ENCODE peak calls at places on chromosomes 1 and 21, in nine cellular contexts. C, J, V, H, Q, S, A, W and B are unnamed samples.

GRCh38 chr1:221776495-221777413 is 34.9 kb upstream of the DUSP10 start:
- DNase-seq in V (no peak), J (no peak), S (no peak), W (no peak), Q (no peak), H (no peak), A (no peak), C (no peak), B (no peak)

GRCh38 chr1:109762821-109763645 is 690 bp downstream of the EPS8L3 start:
- DNase-seq in Q (no peak), A (peak; percentile 68), C (no peak), W (no peak), V (no peak), H (peak; percentile 5), S (no peak), J (peak; percentile 45), B (no peak)

GRCh38 chr1:205676597-205676996 is 3.7 kb downstream of the SLC45A3 start:
- DNase-seq in W (no peak), J (no peak), H (no peak), V (peak; percentile 85), C (no peak), Q (no peak), A (no peak), S (no peak), B (peak; percentile 96)

GRCh38 chr1:214566158-214567104 is 15.0 kb upstream of the PTPN14 start:
- DNase-seq in J (no peak), W (no peak), Q (no peak), A (peak; percentile 75), H (no peak), S (peak; percentile 61), V (no peak), C (no peak), B (no peak)

GRCh38 chr1:8903410-8903809 is 24.9 kb upstream of the ENO1 start:
- DNase-seq in V (no peak), A (peak; percentile 17), C (no peak), H (no peak), J (no peak), Q (no peak), W (no peak), S (peak; percentile 63), B (no peak)

GRCh38 chr1:74729741-74730478 is 2.9 kb downstream of the CRYZ start:
- DNase-seq in S (peak; percentile 10), W (no peak), Q (no peak), A (peak; percentile 39), C (no peak), J (no peak), V (no peak), H (no peak), B (no peak)

GRCh38 chr1:184469391-184469790 is 82.6 kb downstream of the C1orf21 start:
- DNase-seq in S (no peak), C (no peak), Q (no peak), W (no peak), V (no peak), J (no peak), H (no peak), A (no peak), B (no peak)

GRCh38 chr1:223411309-223411708 is 18.1 kb downstream of the CCDC185 start:
- DNase-seq in H (no peak), V (no peak), J (no peak), W (no peak), C (no peak), A (peak; percentile 83), S (no peak), Q (no peak), B (no peak)

GRCh38 chr1:226034482-226034881 is 28.0 kb upstream of the H3-3A start:
- DNase-seq in V (peak; percentile 59), A (peak; percentile 100), W (peak; percentile 54), H (peak; percentile 14), J (peak; percentile 85), Q (no peak), S (no peak), C (no peak), B (peak; percentile 78)

GRCh38 chr1:163082971-163083370 is 13.8 kb downstream of the RGS4 start:
- DNase-seq in A (no peak), J (no peak), V (no peak), Q (no peak), W (no peak), C (no peak), S (no peak), H (no peak), B (no peak)

GRCh38 chr1:3014443-3015268 is 6.6 kb upstream of the ACTRT2 start:
- DNase-seq in C (no peak), W (peak; percentile 3), Q (no peak), V (no peak), H (no peak), A (no peak), J (peak; percentile 55), S (no peak), B (no peak)

GRCh38 chr21:44708866-44709425 is 2.4 kb downstream of the TSPEAR start:
- DNase-seq in Q (no peak), V (no peak), A (no peak), J (peak; percentile 53), H (no peak), S (no peak), C (no peak), W (no peak), B (no peak)

GRCh38 chr1:64505232-64505943 is 35.5 kb downstream of the CACHD1 start:
- DNase-seq in H (peak; percentile 56), A (no peak), J (peak; percentile 78), Q (peak; percentile 78), S (peak; percentile 83), C (no peak), V (no peak), W (no peak), B (no peak)

GRCh38 chr21:46229923-46230260 is 1.3 kb upstream of the LSS start:
- DNase-seq in W (no peak), H (no peak), V (no peak), Q (no peak), S (no peak), J (no peak), A (no peak), C (no peak), B (no peak)

GRCh38 chr21:32475162-32475812 is 62.8 kb downstream of the EVA1C start:
- DNase-seq in Q (no peak), J (no peak), C (no peak), H (no peak), A (peak; percentile 87), S (no peak), V (no peak), W (no peak), B (no peak)

GRCh38 chr1:35925741-35926140 is 5.2 kb upstream of the AGO3 start:
- DNase-seq in Q (no peak), S (no peak), V (no peak), J (no peak), A (peak; percentile 96), W (no peak), C (no peak), H (peak; percentile 6), B (no peak)

GRCh38 chr1:55750020-55750995 is 535.1 kb upstream of the USP24 start:
- DNase-seq in H (no peak), J (no peak), S (no peak), C (no peak), A (no peak), W (no peak), V (no peak), Q (peak; percentile 8), B (no peak)

GRCh38 chr1:115677172-115677542 is 35.4 kb downstream of the VANGL1 start:
- DNase-seq in J (no peak), S (no peak), A (no peak), C (no peak), H (no peak), Q (no peak), V (no peak), W (no peak), B (no peak)

GRCh38 chr21:42216726-42217572 is 2.0 kb upstream of the ABCG1 start:
- DNase-seq in Q (no peak), W (no peak), A (no peak), J (no peak), C (no peak), H (no peak), S (no peak), V (no peak), B (no peak)

GRCh38 chr1:209045326-209046057 is 538.0 kb upstream of the CAMK1G start:
- DNase-seq in H (no peak), S (no peak), W (no peak), J (no peak), Q (no peak), V (no peak), C (no peak), A (no peak), B (no peak)

GRCh38 chr1:66563094-66563800 is 29.3 kb downstream of the SGIP1 start:
- DNase-seq in J (no peak), C (no peak), Q (no peak), H (no peak), S (no peak), W (no peak), V (no peak), A (peak; percentile 85), B (no peak)

GRCh38 chr1:58883888-58884482 is 100.1 kb upstream of the JUN start:
- DNase-seq in V (no peak), H (no peak), Q (no peak), C (no peak), W (no peak), J (no peak), A (no peak), S (no peak), B (no peak)

GRCh38 chr1:61403863-61404615 is 320.9 kb downstream of the TM2D1 start:
- DNase-seq in V (no peak), H (no peak), Q (no peak), C (no peak), S (no peak), A (peak; percentile 62), W (no peak), J (no peak), B (no peak)

GRCh38 chr1:15741183-15741850 is 982 bp upstream of the TMEM82 start:
- DNase-seq in C (peak; percentile 85), S (peak; percentile 88), Q (peak; percentile 75), W (peak; percentile 86), A (peak; percentile 58), V (peak; percentile 42), J (peak; percentile 91), H (peak; percentile 70), B (peak; percentile 30)

GRCh38 chr21:37419228-37419906 is 52.8 kb downstream of the DYRK1A start:
- DNase-seq in Q (no peak), C (no peak), J (no peak), V (no peak), W (no peak), H (no peak), S (no peak), A (no peak), B (no peak)

GRCh38 chr1:12438349-12438924 is 179.6 kb downstream of the DHRS3 start:
- DNase-seq in A (no peak), Q (no peak), J (no peak), W (no peak), V (no peak), C (peak; percentile 40), S (peak; percentile 62), H (no peak), B (no peak)

GRCh38 chr1:26498894-26499293 is 26.7 kb downstream of the HMGN2 start:
- DNase-seq in V (no peak), W (no peak), Q (no peak), H (no peak), C (no peak), J (no peak), S (no peak), A (no peak), B (no peak)

GRCh38 chr1:41536296-41536695 is 51.8 kb upstream of the EDN2 start:
- DNase-seq in C (no peak), J (peak; percentile 48), H (no peak), A (no peak), W (no peak), S (no peak), Q (no peak), V (no peak), B (no peak)

GRCh38 chr1:243944429-243945160 is 94.6 kb upstream of the AKT3 start:
- DNase-seq in A (peak; percentile 39), W (no peak), C (no peak), J (no peak), V (no peak), S (no peak), Q (peak; percentile 51), H (no peak), B (no peak)

GRCh38 chr1:94936861-94937620 is 10.1 kb upstream of the CNN3 start:
- DNase-seq in S (no peak), C (no peak), W (no peak), V (no peak), Q (no peak), A (peak; percentile 53), H (no peak), J (no peak), B (no peak)

GRCh38 chr1:158930504-158930903 is 848 bp upstream of the PYHIN1 start:
- DNase-seq in S (peak; percentile 50), W (no peak), V (no peak), H (no peak), A (no peak), Q (no peak), J (no peak), C (no peak), B (no peak)